ENCODE peak calls at places on chromosomes 3 and 15, in five cellular contexts. One of them, this sample, is unnamed.

GRCh38 chr3:174548841-174549623 is 310.1 kb upstream of the NAALADL2 start:
- DNase-seq in heart right ventricle: no peak
- DNase-seq in HL-60: no peak
- DNase-seq in A549: no peak
- DNase-seq in HepG2: no peak
- DNase-seq in this sample: no peak

GRCh38 chr3:12522721-12523120 is 22.6 kb downstream of the MKRN2OS start:
- DNase-seq in heart right ventricle: peak; percentile 49
- DNase-seq in HL-60: no peak
- DNase-seq in A549: no peak
- DNase-seq in HepG2: no peak
- DNase-seq in this sample: no peak

GRCh38 chr3:175129126-175129525 is 270.0 kb downstream of the NAALADL2 start:
- DNase-seq in heart right ventricle: no peak
- DNase-seq in HL-60: no peak
- DNase-seq in A549: no peak
- DNase-seq in HepG2: no peak
- DNase-seq in this sample: no peak

GRCh38 chr3:28667646-28668376 is 319.2 kb upstream of the AZI2 start:
- DNase-seq in heart right ventricle: peak; percentile 62
- DNase-seq in HL-60: peak; percentile 7
- DNase-seq in A549: peak; percentile 11
- DNase-seq in HepG2: peak; percentile 46
- DNase-seq in this sample: peak; percentile 43

GRCh38 chr15:83282859-83283812 is 1.3 kb downstream of the BNC1 start:
- DNase-seq in heart right ventricle: peak; percentile 18
- DNase-seq in HL-60: no peak
- DNase-seq in A549: no peak
- DNase-seq in HepG2: no peak
- DNase-seq in this sample: no peak

GRCh38 chr3:57130426-57131209 is 34.5 kb downstream of the IL17RD start:
- DNase-seq in heart right ventricle: peak; percentile 43
- DNase-seq in HL-60: no peak
- DNase-seq in A549: no peak
- DNase-seq in HepG2: no peak
- DNase-seq in this sample: no peak

GRCh38 chr3:160106905-160107861 is 118.0 kb upstream of the C3orf80 start:
- DNase-seq in heart right ventricle: no peak
- DNase-seq in HL-60: no peak
- DNase-seq in A549: no peak
- DNase-seq in HepG2: peak; percentile 98
- DNase-seq in this sample: no peak

GRCh38 chr3:138173769-138174420 is 826 bp downstream of the DBR1 start:
- DNase-seq in heart right ventricle: no peak
- DNase-seq in HL-60: no peak
- DNase-seq in A549: no peak
- DNase-seq in HepG2: no peak
- DNase-seq in this sample: no peak

GRCh38 chr3:145623349-145623748 is 537.6 kb downstream of the PLOD2 start:
- DNase-seq in heart right ventricle: no peak
- DNase-seq in HL-60: no peak
- DNase-seq in A549: no peak
- DNase-seq in HepG2: no peak
- DNase-seq in this sample: no peak

GRCh38 chr3:52441772-52442332 is 3.1 kb downstream of the SEMA3G start:
- DNase-seq in heart right ventricle: no peak
- DNase-seq in HL-60: no peak
- DNase-seq in A549: no peak
- DNase-seq in HepG2: no peak
- DNase-seq in this sample: no peak

GRCh38 chr3:116005404-116005803 is 382.1 kb downstream of the GAP43 start:
- DNase-seq in heart right ventricle: peak; percentile 5
- DNase-seq in HL-60: no peak
- DNase-seq in A549: no peak
- DNase-seq in HepG2: no peak
- DNase-seq in this sample: no peak

GRCh38 chr3:112752092-112752512 is 94.6 kb downstream of the CD200R1L start:
- DNase-seq in heart right ventricle: no peak
- DNase-seq in HL-60: no peak
- DNase-seq in A549: no peak
- DNase-seq in HepG2: no peak
- DNase-seq in this sample: no peak

GRCh38 chr3:127213381-127213918 is 20.5 kb downstream of the PRR23E start:
- DNase-seq in heart right ventricle: no peak
- DNase-seq in HL-60: no peak
- DNase-seq in A549: no peak
- DNase-seq in HepG2: no peak
- DNase-seq in this sample: no peak

GRCh38 chr3:192901435-192901834 is 16.2 kb downstream of the MB21D2 start:
- DNase-seq in heart right ventricle: no peak
- DNase-seq in HL-60: no peak
- DNase-seq in A549: no peak
- DNase-seq in HepG2: no peak
- DNase-seq in this sample: no peak

GRCh38 chr15:36948982-36949381 is 151.4 kb downstream of the MEIS2 start:
- DNase-seq in heart right ventricle: no peak
- DNase-seq in HL-60: no peak
- DNase-seq in A549: no peak
- DNase-seq in HepG2: no peak
- DNase-seq in this sample: no peak

GRCh38 chr3:126865736-126866135 is 117.2 kb upstream of the PLXNA1 start:
- DNase-seq in heart right ventricle: no peak
- DNase-seq in HL-60: no peak
- DNase-seq in A549: no peak
- DNase-seq in HepG2: no peak
- DNase-seq in this sample: no peak

GRCh38 chr3:153959321-153959717 is 161.9 kb upstream of the ARHGEF26 start:
- DNase-seq in heart right ventricle: no peak
- DNase-seq in HL-60: no peak
- DNase-seq in A549: no peak
- DNase-seq in HepG2: no peak
- DNase-seq in this sample: no peak

GRCh38 chr3:79369306-79369705 is 398.5 kb downstream of the ROBO1 start:
- DNase-seq in heart right ventricle: no peak
- DNase-seq in HL-60: no peak
- DNase-seq in A549: no peak
- DNase-seq in HepG2: no peak
- DNase-seq in this sample: no peak

GRCh38 chr3:42491876-42492507 is 10.5 kb upstream of the VIPR1 start:
- DNase-seq in heart right ventricle: no peak
- DNase-seq in HL-60: no peak
- DNase-seq in A549: no peak
- DNase-seq in HepG2: no peak
- DNase-seq in this sample: no peak

GRCh38 chr15:69014454-69014853 is at the start of gene NOX5:
- DNase-seq in heart right ventricle: no peak
- DNase-seq in HL-60: no peak
- DNase-seq in A549: no peak
- DNase-seq in HepG2: no peak
- DNase-seq in this sample: no peak

GRCh38 chr3:71725279-71725991 is at the start of gene EIF4E3:
- DNase-seq in heart right ventricle: no peak
- DNase-seq in HL-60: no peak
- DNase-seq in A549: peak; percentile 54
- DNase-seq in HepG2: no peak
- DNase-seq in this sample: peak; percentile 37

GRCh38 chr15:65836665-65837064 is 32.6 kb upstream of the RAB11A start:
- DNase-seq in heart right ventricle: no peak
- DNase-seq in HL-60: no peak
- DNase-seq in A549: no peak
- DNase-seq in HepG2: no peak
- DNase-seq in this sample: no peak

GRCh38 chr15:70154440-70155347 is 57.0 kb upstream of the TLE3 start:
- DNase-seq in heart right ventricle: no peak
- DNase-seq in HL-60: no peak
- DNase-seq in A549: no peak
- DNase-seq in HepG2: no peak
- DNase-seq in this sample: no peak

GRCh38 chr15:69648775-69649735 is 196.4 kb downstream of the RPLP1 start:
- DNase-seq in heart right ventricle: no peak
- DNase-seq in HL-60: no peak
- DNase-seq in A549: no peak
- DNase-seq in HepG2: no peak
- DNase-seq in this sample: no peak

GRCh38 chr15:57472861-57473260 is 96.6 kb downstream of the CGNL1 start:
- DNase-seq in heart right ventricle: no peak
- DNase-seq in HL-60: no peak
- DNase-seq in A549: no peak
- DNase-seq in HepG2: no peak
- DNase-seq in this sample: no peak

GRCh38 chr3:111972891-111973290 is 5.9 kb upstream of the ABHD10 start:
- DNase-seq in heart right ventricle: no peak
- DNase-seq in HL-60: no peak
- DNase-seq in A549: no peak
- DNase-seq in HepG2: no peak
- DNase-seq in this sample: no peak

GRCh38 chr15:61038387-61038786 is 190.7 kb downstream of the RORA start:
- DNase-seq in heart right ventricle: peak; percentile 38
- DNase-seq in HL-60: no peak
- DNase-seq in A549: no peak
- DNase-seq in HepG2: no peak
- DNase-seq in this sample: no peak

GRCh38 chr15:70196314-70197291 is 98.9 kb upstream of the TLE3 start:
- DNase-seq in heart right ventricle: no peak
- DNase-seq in HL-60: no peak
- DNase-seq in A549: no peak
- DNase-seq in HepG2: peak; percentile 89
- DNase-seq in this sample: no peak

DNA sequence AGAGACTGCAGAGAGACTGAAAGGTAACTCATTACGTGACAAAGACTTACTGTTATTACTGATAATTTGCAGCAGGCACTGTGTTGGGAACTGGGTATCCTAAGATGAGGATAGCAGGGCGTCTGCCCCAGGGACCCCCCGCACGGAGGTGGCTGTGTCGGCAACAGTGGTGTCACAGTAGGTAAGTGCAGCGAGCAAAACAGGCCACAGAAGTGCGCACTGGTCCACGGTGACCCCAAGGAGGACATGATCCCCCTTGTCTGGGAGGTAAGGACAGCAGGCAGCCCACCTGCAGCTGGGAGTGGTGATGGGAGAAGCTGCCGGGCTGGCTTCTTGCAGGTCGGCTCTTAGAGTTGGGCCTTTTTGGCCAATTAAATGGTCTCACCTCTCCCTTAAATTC is 82.9 kb downstream of the FAM43A start:
- DNase-seq in heart right ventricle: no peak
- DNase-seq in HL-60: no peak
- DNase-seq in A549: no peak
- DNase-seq in HepG2: no peak
- DNase-seq in this sample: no peak
- H3K4me3 ChIP-seq in heart right ventricle: no peak overlapping the region
- H3K4me3 ChIP-seq in HL-60: no peak overlapping the region
- H3K4me3 ChIP-seq in A549: no peak overlapping the region
- H3K4me3 ChIP-seq in HepG2: no peak overlapping the region
- H3K4me3 ChIP-seq in this sample: peak overlapping the region; percentile 72

GRCh38 chr15:29437888-29438713 is 168.5 kb upstream of the NSMCE3 start:
- DNase-seq in heart right ventricle: no peak
- DNase-seq in HL-60: no peak
- DNase-seq in A549: no peak
- DNase-seq in HepG2: no peak
- DNase-seq in this sample: no peak
- H3K27ac ChIP-seq in heart right ventricle: no peak overlapping the region
- H3K27ac ChIP-seq in HL-60: no peak overlapping the region
- H3K27ac ChIP-seq in A549: no peak overlapping the region
- H3K27ac ChIP-seq in HepG2: no peak overlapping the region
- H3K27ac ChIP-seq in this sample: no peak overlapping the region

DNA sequence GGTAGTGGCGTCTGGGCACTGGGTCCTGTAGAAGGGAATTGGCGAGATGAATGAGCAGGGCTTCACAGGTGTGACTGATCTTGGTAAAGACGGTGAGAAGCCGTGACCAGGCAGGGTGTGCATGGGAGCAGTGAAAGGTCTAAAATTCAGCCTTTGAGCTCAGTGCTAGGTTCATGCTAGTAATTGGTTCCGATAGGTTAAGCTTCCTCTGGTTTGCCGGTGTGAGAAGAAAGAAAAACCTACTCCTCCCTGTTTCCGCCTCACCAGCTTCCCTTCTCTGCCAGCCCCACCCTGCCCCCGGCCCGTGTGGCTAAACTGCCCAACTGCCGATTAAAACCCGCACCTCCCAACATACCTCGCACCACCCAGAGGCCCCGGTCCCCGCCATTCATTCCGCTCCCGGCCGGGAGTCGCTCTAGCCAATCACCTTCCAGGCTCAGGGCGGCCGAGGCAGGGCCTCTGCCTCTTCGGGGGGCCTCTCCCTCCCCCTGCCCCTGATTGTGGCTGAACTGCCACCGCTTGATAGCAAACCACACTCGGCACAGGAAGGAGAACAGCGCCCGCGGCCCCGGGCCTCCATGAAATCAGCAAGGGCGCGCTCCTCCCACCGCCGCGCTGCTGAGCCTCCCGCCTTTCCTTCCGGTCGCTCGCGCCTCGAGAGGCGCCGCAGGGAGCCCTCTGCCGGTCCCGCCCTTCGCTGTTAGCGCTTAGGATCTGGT is 7.3 kb upstream of the NRROS start:
- DNase-seq in heart right ventricle: peak; percentile 87
- DNase-seq in HL-60: peak; percentile 96
- DNase-seq in A549: peak; percentile 79
- DNase-seq in HepG2: peak; percentile 54
- DNase-seq in this sample: peak; percentile 78
- TF ChIP-seq CTCF in heart right ventricle: peak; percentile 39
- TF ChIP-seq CTCF in HL-60: no peak
- TF ChIP-seq CTCF in A549: no peak
- TF ChIP-seq CTCF in HepG2: peak; percentile 65
- TF ChIP-seq CTCF in this sample: peak; percentile 52

GRCh38 chr15:63380151-63380827 is 1.4 kb downstream of the CA12 start:
- DNase-seq in heart right ventricle: no peak
- DNase-seq in HL-60: no peak
- DNase-seq in A549: no peak
- DNase-seq in HepG2: no peak
- DNase-seq in this sample: no peak
- H3K4me3 ChIP-seq in heart right ventricle: no peak overlapping the region
- H3K4me3 ChIP-seq in HL-60: no peak overlapping the region
- H3K4me3 ChIP-seq in A549: peak overlapping the region; percentile 92
- H3K4me3 ChIP-seq in HepG2: no peak overlapping the region
- H3K4me3 ChIP-seq in this sample: no peak overlapping the region

DNA sequence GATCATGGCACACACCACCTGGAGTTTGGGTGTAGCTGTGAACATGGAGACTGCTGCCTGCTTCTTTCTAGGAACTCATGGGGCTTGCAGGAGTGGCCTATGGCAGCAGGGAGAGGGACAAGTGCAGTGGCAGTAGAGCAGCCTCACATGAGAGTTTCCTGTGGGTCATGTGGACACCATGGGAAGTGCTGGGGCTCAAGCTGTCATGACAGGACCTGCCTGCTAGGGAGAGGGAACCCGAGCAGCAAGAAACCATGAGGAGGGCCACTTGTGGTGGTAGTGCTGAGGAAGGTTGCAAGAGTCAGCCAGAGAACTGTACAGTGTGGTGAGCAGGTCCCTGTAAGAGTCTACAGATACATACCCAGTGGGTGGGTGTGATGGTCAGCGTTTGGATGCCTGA is 73.8 kb upstream of the MRPS22 start:
- DNase-seq in heart right ventricle: no peak
- DNase-seq in HL-60: no peak
- DNase-seq in A549: no peak
- DNase-seq in HepG2: no peak
- DNase-seq in this sample: no peak
- H3K27ac ChIP-seq in heart right ventricle: no peak overlapping the region
- H3K27ac ChIP-seq in HL-60: no peak overlapping the region
- H3K27ac ChIP-seq in A549: no peak overlapping the region
- H3K27ac ChIP-seq in HepG2: no peak overlapping the region
- H3K27ac ChIP-seq in this sample: no peak overlapping the region

This sample was measured in dorsolateral prefrontal cortex.